ENCODE peak calls at places on chromosomes 4 and X, in nine cellular contexts. Q, E, K, O, C, W, U, V and P are unnamed samples. For H3K4me1, the result is how much of the 10 kb centered on the place peaks cover.

GRCh38 chr4:11050766-11051165 is 366.2 kb upstream of the CLNK start:
- DNase-seq in E (no peak), W (no peak), K (no peak), Q (no peak), U (no peak), O (no peak), V (no peak), C (no peak), P (no peak)

GRCh38 chr4:80221161-80221560 is 23.9 kb downstream of the PRDM8 start:
- DNase-seq in V (no peak), O (no peak), C (no peak), E (no peak), Q (no peak), K (no peak), U (no peak), W (no peak), P (no peak)

GRCh38 chr4:102008711-102009110 is 218.2 kb downstream of the BANK1 start:
- DNase-seq in C (no peak), Q (no peak), K (no peak), U (no peak), E (no peak), W (no peak), V (peak), O (no peak), P (no peak)

GRCh38 chr4:38914859-38915258 is 47.3 kb downstream of the FAM114A1 start:
- DNase-seq in Q (no peak), C (no peak), O (no peak), V (no peak), K (no peak), E (no peak), U (no peak), W (no peak), P (no peak)

GRCh38 chr4:99868126-99868596 is 26.1 kb downstream of the LAMTOR3 start:
- DNase-seq in W (no peak), C (peak), E (no peak), V (no peak), Q (no peak), K (no peak), U (no peak), O (peak), P (no peak)

GRCh38 chr4:125849869-125850268 is 535.1 kb downstream of the FAT4 start:
- DNase-seq in W (no peak), C (no peak), E (no peak), Q (no peak), O (no peak), K (peak), V (no peak), U (no peak), P (no peak)

GRCh38 chrX:47539860-47540259 is 21.1 kb upstream of the ARAF start:
- DNase-seq in U (no peak), V (no peak), E (no peak), Q (no peak), O (no peak), W (no peak), C (no peak), K (no peak), P (no peak)

GRCh38 chr4:53916431-53916889 is 147.9 kb downstream of the CHIC2 start:
- DNase-seq in E (no peak), K (no peak), O (no peak), U (no peak), V (peak), C (no peak), Q (no peak), W (no peak), P (no peak)

GRCh38 chrX:9832811-9833210 is 46.6 kb downstream of the SHROOM2 start:
- DNase-seq in C (peak), K (no peak), O (no peak), U (no peak), Q (no peak), E (no peak), W (no peak), V (peak), P (no peak)

GRCh38 chr4:27024807-27025206 is 164.2 kb downstream of the STIM2 start:
- DNase-seq in U (no peak), E (no peak), V (no peak), W (no peak), Q (no peak), K (no peak), C (no peak), O (no peak), P (no peak)

GRCh38 chr4:4430492-4431195 is 43.7 kb downstream of the NSG1 start:
- DNase-seq in V (peak), O (peak), C (peak), E (no peak), W (no peak), Q (no peak), U (peak), K (peak), P (no peak)

GRCh38 chr4:111014537-111014936 is 391.7 kb upstream of the PITX2 start:
- DNase-seq in C (no peak), E (no peak), K (no peak), Q (no peak), V (no peak), U (no peak), O (no peak), W (no peak), P (no peak)

GRCh38 chr4:10917475-10918103 is 233.0 kb upstream of the CLNK start:
- DNase-seq in K (no peak), V (no peak), O (peak), W (no peak), C (no peak), Q (no peak), E (no peak), U (no peak), P (no peak)

GRCh38 chrX:19382500-19383145 is 38.9 kb downstream of the PDHA1 start:
- DNase-seq in E (peak), O (peak), K (peak), U (peak), W (peak), V (peak), Q (no peak), C (peak), P (no peak)

GRCh38 chr4:150078041-150078995 is at the start of gene DCLK2:
- DNase-seq in V (peak), Q (peak), W (peak), O (peak), C (peak), K (peak), U (peak), E (peak), P (peak)

GRCh38 chrX:17411189-17411588 is 36.2 kb downstream of the NHS start:
- DNase-seq in Q (no peak), W (no peak), K (no peak), E (no peak), O (no peak), U (no peak), V (no peak), C (no peak), P (no peak)

GRCh38 chr4:56405016-56405415 is 17.7 kb upstream of the AASDH start:
- DNase-seq in C (no peak), O (no peak), V (peak), K (no peak), U (no peak), E (no peak), Q (no peak), W (no peak), P (no peak)

GRCh38 chr4:38310446-38311043 is 350.3 kb downstream of the PTTG2 start:
- DNase-seq in V (no peak), Q (no peak), U (no peak), W (peak), K (no peak), O (no peak), C (peak), E (no peak), P (no peak)

GRCh38 chr4:40601641-40602040 is 28.0 kb downstream of the RBM47 start:
- DNase-seq in O (no peak), Q (no peak), V (no peak), W (no peak), K (no peak), E (no peak), U (no peak), C (no peak), P (no peak)

GRCh38 chrX:78710146-78710545 is 37.4 kb upstream of the LPAR4 start:
- DNase-seq in V (no peak), K (no peak), E (no peak), U (no peak), W (no peak), Q (no peak), C (no peak), O (no peak), P (no peak)

GRCh38 chr4:137213372-137214173 is 318.7 kb downstream of the PCDH18 start:
- DNase-seq in K (no peak), C (no peak), U (no peak), V (no peak), E (no peak), Q (no peak), W (no peak), O (no peak), P (no peak)

GRCh38 chr4:37628977-37629609 is 57.1 kb downstream of the RELL1 start:
- DNase-seq in K (peak), O (no peak), W (no peak), V (peak), U (no peak), E (peak), C (no peak), Q (no peak), P (no peak)

GRCh38 chr4:39699676-39700409 is 1.9 kb downstream of the UBE2K start:
- DNase-seq in U (no peak), V (peak), C (no peak), W (no peak), O (no peak), K (peak), Q (no peak), E (no peak), P (no peak)

GRCh38 chr4:150818661-150819060 is 196.4 kb downstream of the LRBA start:
- DNase-seq in U (no peak), Q (no peak), C (no peak), W (no peak), E (no peak), V (peak), K (no peak), O (no peak), P (no peak)

GRCh38 chr4:86279247-86279960 is 80.4 kb downstream of the MAPK10 start:
- DNase-seq in C (no peak), U (no peak), O (no peak), E (no peak), K (no peak), V (no peak), W (no peak), Q (no peak), P (no peak)

DNA sequence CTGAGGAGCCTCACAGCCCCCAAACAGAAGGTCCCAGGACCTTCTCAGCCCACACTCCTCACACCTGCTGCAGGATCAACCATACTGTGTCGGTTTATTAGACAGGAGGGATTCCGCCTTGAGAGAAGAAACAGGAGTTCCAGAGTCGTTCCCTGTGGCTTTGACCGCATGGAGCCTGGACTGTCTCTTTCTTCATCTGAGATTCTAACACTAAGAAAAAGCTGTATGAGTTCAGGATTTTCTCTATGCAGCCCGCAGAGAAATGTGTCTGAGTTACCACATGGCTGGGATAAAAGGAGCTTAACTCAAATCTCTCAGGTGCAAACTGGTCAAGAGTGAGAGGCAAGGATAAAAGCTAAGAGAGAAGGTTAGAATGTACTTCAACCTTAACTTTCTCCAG is 126.7 kb downstream of the AFAP1 start:
- DNase-seq in Q (no peak), W (no peak), C (no peak), K (no peak), V (no peak), U (no peak), E (peak), O (no peak), P (no peak)
- H3K4me1 ChIP-seq in Q (under half), W (under half), C (under half), K (under half), V (under half), U (under half), E (under half), O (under half), P (under half)

GRCh38 chr4:184831153-184831552 is 5.4 kb upstream of the ACSL1 start:
- DNase-seq in K (no peak), U (no peak), E (no peak), W (no peak), C (no peak), V (no peak), Q (no peak), O (no peak), P (no peak)

GRCh38 chr4:184838249-184839074 is 12.7 kb upstream of the ACSL1 start:
- DNase-seq in E (no peak), V (no peak), W (no peak), C (no peak), Q (no peak), K (peak), U (no peak), O (peak), P (no peak)

GRCh38 chr4:184836613-184837012 is 10.8 kb upstream of the ACSL1 start:
- DNase-seq in C (no peak), K (no peak), Q (no peak), E (no peak), W (no peak), O (no peak), V (no peak), U (no peak), P (no peak)

GRCh38 chr4:184833046-184833838 is 7.5 kb upstream of the ACSL1 start:
- DNase-seq in W (no peak), Q (no peak), O (no peak), C (peak), U (no peak), V (no peak), E (no peak), K (no peak), P (no peak)
- TF ChIP-seq POLR2AphosphoS5 in W (no peak), Q (no peak), O (no peak), C (no peak), U (no peak), V (no peak), E (no peak), K (no peak), P (no peak)

GRCh38 chr4:75514949-75515612 is 808 bp downstream of the THAP6 start:
- DNase-seq in W (no peak), V (no peak), K (no peak), Q (no peak), U (no peak), C (no peak), O (no peak), E (no peak), P (no peak)

GRCh38 chr4:75514131-75514948 is at the start of the genes RCHY1 and THAP6:
- DNase-seq in K (peak), C (peak), W (peak), Q (peak), O (peak), U (peak), V (peak), E (peak), P (peak)

GRCh38 chr4:75512336-75513211 is 1.6 kb downstream of the RCHY1 start:
- DNase-seq in Q (no peak), K (peak), V (peak), E (no peak), W (no peak), C (no peak), O (no peak), U (no peak), P (no peak)

GRCh38 chr4:75511841-75512240 is 2.4 kb downstream of the RCHY1 start:
- DNase-seq in V (no peak), W (no peak), K (no peak), U (no peak), Q (no peak), O (no peak), E (no peak), C (peak), P (no peak)

DNA sequence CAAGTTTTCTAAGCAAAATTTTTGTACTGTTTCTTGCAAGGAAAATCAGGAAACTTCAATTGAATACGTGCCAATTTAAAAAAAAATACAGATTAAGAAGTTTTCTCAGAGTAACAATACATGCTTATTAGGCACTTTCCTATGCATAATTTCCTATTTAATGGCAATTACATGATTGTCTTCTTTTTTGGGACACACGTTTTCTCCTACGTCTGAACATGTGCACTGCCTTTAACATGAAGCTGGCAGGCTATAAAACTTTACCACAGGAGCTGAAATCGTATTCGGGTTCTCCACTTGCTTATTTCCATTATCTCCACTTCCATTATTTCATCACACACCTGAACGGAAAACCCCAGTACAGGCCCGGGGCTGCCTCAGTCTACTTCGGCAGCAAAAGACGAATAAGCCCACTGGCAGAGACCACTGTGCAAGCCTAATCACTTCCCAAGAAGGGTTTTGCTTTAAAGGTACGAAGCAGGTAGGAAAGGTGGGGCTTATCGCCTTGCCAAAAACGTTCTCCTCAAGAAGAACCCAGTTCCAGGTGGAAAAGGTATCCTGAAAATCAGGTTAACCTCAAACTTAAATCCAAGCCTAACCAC is 573 bp downstream of the RCHY1 start:
- DNase-seq in K (no peak), U (no peak), C (no peak), Q (no peak), O (peak), E (no peak), V (peak), W (no peak), P (no peak)
- H3K4me1 ChIP-seq in K (under half), U (under half), C (under half), Q (under half), O (under half), E (under half), V (under half), W (under half), P (half or more)

DNA sequence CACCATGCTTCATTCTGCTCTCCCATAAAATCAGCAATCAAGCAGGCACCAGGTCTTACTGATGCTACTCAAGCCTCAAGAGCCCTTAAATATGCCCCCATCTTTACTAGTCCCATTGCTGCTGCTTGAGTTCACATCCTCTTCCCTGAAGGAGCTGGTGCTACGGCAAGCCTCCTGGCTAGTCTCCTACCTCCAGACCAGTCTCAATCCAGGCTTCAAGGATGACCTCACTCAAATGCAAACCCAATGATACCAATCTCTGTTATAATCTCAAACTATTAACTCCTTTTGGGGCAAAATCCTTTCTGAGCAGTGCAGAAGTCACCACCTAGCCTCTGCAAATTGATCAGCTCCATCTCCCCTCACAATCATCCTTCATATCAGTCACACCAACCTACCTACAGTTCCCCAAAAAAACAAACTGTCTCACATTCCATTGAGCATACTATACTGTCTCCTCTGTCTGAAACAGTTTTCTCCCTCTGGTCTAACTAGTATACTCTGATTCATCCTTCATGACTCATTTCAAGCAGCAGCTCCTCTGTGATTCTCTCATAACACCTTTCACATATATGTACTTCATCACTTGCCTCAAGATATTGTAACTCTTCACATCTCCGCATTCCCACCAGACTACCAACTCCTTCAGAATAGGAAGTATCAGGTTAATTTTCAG is 30.0 kb downstream of the PAPSS1 start:
- DNase-seq in Q (no peak), O (no peak), E (no peak), W (no peak), C (no peak), K (no peak), U (no peak), V (peak), P (no peak)
- TF ChIP-seq POLR2AphosphoS5 in Q (no peak), O (no peak), E (no peak), W (no peak), C (no peak), K (no peak), U (no peak), V (no peak), P (no peak)

GRCh38 chrX:41022579-41022978 is 62.7 kb upstream of the USP9X start:
- DNase-seq in C (no peak), O (no peak), E (no peak), U (no peak), W (no peak), K (no peak), V (no peak), Q (no peak), P (no peak)
- H3K4me1 ChIP-seq in C (under half), O (under half), E (under half), U (under half), W (under half), K (under half), V (under half), Q (under half), P (under half)

DNA sequence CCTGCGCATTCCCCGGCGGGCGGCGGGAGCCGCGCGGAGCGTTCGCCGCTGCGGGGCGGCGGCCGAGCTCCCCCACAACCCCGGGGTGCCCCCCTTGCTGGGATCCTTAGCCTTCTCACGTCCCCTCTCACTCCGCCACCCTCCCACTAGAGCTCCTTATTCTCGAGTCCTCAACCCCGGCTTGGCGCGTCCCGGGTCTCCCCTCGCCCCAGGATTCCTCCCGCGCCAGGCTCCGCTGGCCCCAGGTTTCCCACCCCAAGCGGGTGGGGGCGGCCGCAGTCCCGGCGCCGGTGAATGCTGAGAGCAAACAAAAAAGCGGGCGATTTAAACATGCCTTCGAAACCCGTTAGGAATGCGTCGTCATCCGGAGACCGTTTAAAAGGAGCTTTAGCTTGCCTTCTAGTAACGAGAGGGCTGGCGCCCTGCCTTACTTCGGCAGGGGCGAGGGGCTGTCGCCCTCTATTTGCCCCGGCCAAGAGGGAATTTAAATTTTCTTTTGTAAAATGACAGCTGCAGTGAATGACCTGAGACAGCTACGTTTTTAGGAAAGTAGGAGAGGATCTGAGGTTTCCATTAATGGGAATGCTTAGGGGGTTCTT is 3.0 kb downstream of the JADE1 start:
- DNase-seq in W (no peak), C (peak), Q (no peak), O (peak), V (peak), E (peak), U (peak), K (no peak), P (peak)
- TF ChIP-seq POLR2AphosphoS5 in W (no peak), C (no peak), Q (no peak), O (no peak), V (peak), E (no peak), U (no peak), K (peak), P (no peak)

GRCh38 chr4:153573221-153573620 is 107.1 kb downstream of the TMEM131L start:
- DNase-seq in E (peak), K (no peak), O (no peak), V (no peak), U (no peak), W (no peak), C (no peak), Q (no peak), P (no peak)

GRCh38 chr4:153573881-153574807 is 108.0 kb downstream of the TMEM131L start:
- DNase-seq in U (no peak), Q (no peak), C (no peak), V (peak), O (peak), W (peak), K (peak), E (peak), P (no peak)

GRCh38 chr4:153579410-153579809 is 104.7 kb upstream of the TLR2 start:
- DNase-seq in C (no peak), K (no peak), W (no peak), Q (no peak), O (no peak), E (no peak), V (no peak), U (no peak), P (no peak)

GRCh38 chr4:153577053-153577452 is 107.0 kb upstream of the TLR2 start:
- DNase-seq in Q (no peak), C (no peak), O (no peak), E (no peak), K (no peak), W (peak), U (no peak), V (no peak), P (no peak)

GRCh38 chr4:153576443-153576774 is 107.7 kb upstream of the TLR2 start:
- DNase-seq in C (no peak), O (no peak), Q (no peak), W (no peak), V (no peak), U (no peak), E (no peak), K (no peak), P (no peak)
- H3K4me1 ChIP-seq in C (under half), O (under half), Q (under half), W (under half), V (under half), U (under half), E (under half), K (under half), P (under half)